ENCODE peak calls at places on chromosomes 3 and 15, in four cellular contexts. S, T, Z and U are unnamed samples.

GRCh38 chr3:116005404-116005803 is 382.1 kb downstream of the GAP43 start:
- DNase-seq in S (peak; percentile 73), T (peak; percentile 40), Z (no peak), U (peak; percentile 99)

GRCh38 chr3:174365796-174366195 is 493.3 kb upstream of the NAALADL2 start:
- DNase-seq in S (no peak), T (no peak), Z (no peak), U (no peak)

GRCh38 chr3:43152649-43153048 is 46.8 kb upstream of the POMGNT2 start:
- DNase-seq in S (no peak), T (no peak), Z (no peak), U (no peak)

GRCh38 chr15:89566141-89566540 is 9.1 kb upstream of the TICRR start:
- DNase-seq in S (peak; percentile 32), T (no peak), Z (no peak), U (peak; percentile 16)

GRCh38 chr3:111748132-111748531 is 110.9 kb upstream of the PHLDB2 start:
- DNase-seq in S (no peak), T (no peak), Z (no peak), U (no peak)

GRCh38 chr3:127228866-127229265 is 35.9 kb downstream of the PRR23E start:
- DNase-seq in S (no peak), T (no peak), Z (no peak), U (no peak)

GRCh38 chr15:91508633-91509032 is 344.9 kb upstream of the SLCO3A1 start:
- DNase-seq in S (peak; percentile 50), T (no peak), Z (no peak), U (no peak)

GRCh38 chr3:23664459-23664858 is 141.3 kb upstream of the UBE2E1 start:
- DNase-seq in S (no peak), T (peak; percentile 22), Z (no peak), U (no peak)

GRCh38 chr3:27253831-27254230 is 115.4 kb downstream of the NEK10 start:
- DNase-seq in S (peak; percentile 38), T (peak; percentile 34), Z (peak; percentile 73), U (peak; percentile 52)

GRCh38 chr3:15875016-15875689 is 77.4 kb upstream of the ANKRD28 start:
- DNase-seq in S (peak; percentile 11), T (no peak), Z (no peak), U (peak; percentile 52)

GRCh38 chr3:175338775-175339535 is 479.8 kb downstream of the NAALADL2 start:
- DNase-seq in S (peak; percentile 46), T (peak; percentile 19), Z (peak; percentile 72), U (peak; percentile 76)

GRCh38 chr3:8964436-8965370 is 1.4 kb upstream of the RAD18 start:
- DNase-seq in S (peak; percentile 83), T (peak; percentile 34), Z (peak; percentile 45), U (peak; percentile 77)

GRCh38 chr3:17577795-17578520 is 164.5 kb downstream of the TBC1D5 start:
- DNase-seq in S (peak; percentile 1), T (no peak), Z (no peak), U (peak; percentile 79)

GRCh38 chr3:14285526-14285925 is 106.9 kb downstream of the LSM3 start:
- DNase-seq in S (no peak), T (no peak), Z (no peak), U (no peak)

GRCh38 chr3:194870394-194871110 is 184.9 kb downstream of the FAM43A start:
- DNase-seq in S (peak; percentile 74), T (no peak), Z (no peak), U (no peak)

GRCh38 chr15:37891754-37892368 is 42.6 kb upstream of the TMCO5A start:
- DNase-seq in S (peak; percentile 59), T (peak; percentile 58), Z (no peak), U (peak; percentile 57)

GRCh38 chr15:49122541-49123062 is 32.8 kb downstream of the COPS2 start:
- DNase-seq in S (no peak), T (no peak), Z (no peak), U (no peak)

GRCh38 chr3:107452436-107452835 is 70.3 kb upstream of the BBX start:
- DNase-seq in S (no peak), T (no peak), Z (no peak), U (peak; percentile 32)

GRCh38 chr3:174620138-174620537 is 239.0 kb upstream of the NAALADL2 start:
- DNase-seq in S (peak; percentile 1), T (no peak), Z (no peak), U (peak; percentile 19)

GRCh38 chr3:149783576-149783975 is 8.8 kb downstream of the ANKUB1 start:
- DNase-seq in S (peak; percentile 82), T (peak; percentile 94), Z (no peak), U (peak; percentile 88)

GRCh38 chr3:196524527-196524926 is 9.4 kb upstream of the SMCO1 start:
- DNase-seq in S (no peak), T (no peak), Z (no peak), U (no peak)

GRCh38 chr3:132318451-132318850 is 1.2 kb downstream of the ACP3 start:
- DNase-seq in S (peak; percentile 30), T (no peak), Z (no peak), U (no peak)

GRCh38 chr15:91128028-91128427 is 28.0 kb downstream of the SV2B start:
- DNase-seq in S (no peak), T (no peak), Z (no peak), U (no peak)

GRCh38 chr3:11624161-11624560 is 19.6 kb downstream of the VGLL4 start:
- DNase-seq in S (no peak), T (no peak), Z (no peak), U (no peak)

GRCh38 chr3:52234516-52235447 is 4.2 kb downstream of the TWF2 start:
- DNase-seq in S (no peak), T (no peak), Z (no peak), U (no peak)

GRCh38 chr15:89068325-89068784 is 19.9 kb upstream of the ABHD2 start:
- DNase-seq in S (peak; percentile 57), T (no peak), Z (peak; percentile 45), U (peak; percentile 97)